ENCODE peak calls at places on chromosomes 12 and 14, in four cellular contexts. One of them, this sample, is unnamed.

GRCh38 chr12:38998887-38999482 is 93.6 kb upstream of the CPNE8 start:
- DNase-seq in SK-N-SH: peak
- DNase-seq in H1: no peak
- DNase-seq in GM12878: no peak
- DNase-seq in this sample: no peak

GRCh38 chr12:51941011-51941561 is 10.4 kb upstream of the ACVR1B start:
- DNase-seq in GM12878: no peak
- DNase-seq in H1: no peak
- DNase-seq in SK-N-SH: peak
- DNase-seq in this sample: no peak

GRCh38 chr12:4168041-4168440 is 105.5 kb upstream of the CCND2 start:
- DNase-seq in SK-N-SH: no peak
- DNase-seq in GM12878: no peak
- DNase-seq in H1: no peak
- DNase-seq in this sample: no peak

GRCh38 chr14:55582741-55583140 is 2.7 kb downstream of the KTN1 start:
- DNase-seq in H1: no peak
- DNase-seq in SK-N-SH: no peak
- DNase-seq in GM12878: no peak
- DNase-seq in this sample: no peak

GRCh38 chr12:20508362-20508761 is 140.0 kb downstream of the PDE3A start:
- DNase-seq in H1: no peak
- DNase-seq in SK-N-SH: no peak
- DNase-seq in GM12878: no peak
- DNase-seq in this sample: no peak

GRCh38 chr12:27861428-27862167 is 81.6 kb upstream of the MANSC4 start:
- DNase-seq in GM12878: peak
- DNase-seq in H1: no peak
- DNase-seq in SK-N-SH: no peak
- DNase-seq in this sample: no peak

GRCh38 chr14:97459180-97459579 is 662.0 kb downstream of the VRK1 start:
- DNase-seq in SK-N-SH: no peak
- DNase-seq in H1: no peak
- DNase-seq in GM12878: no peak
- DNase-seq in this sample: no peak

GRCh38 chr12:53230971-53231858 is 794 bp downstream of the RARG start:
- DNase-seq in SK-N-SH: no peak
- DNase-seq in H1: no peak
- DNase-seq in GM12878: no peak
- DNase-seq in this sample: no peak

GRCh38 chr14:35231207-35231755 is 60.9 kb upstream of the PSMA6 start:
- DNase-seq in SK-N-SH: no peak
- DNase-seq in H1: no peak
- DNase-seq in GM12878: no peak
- DNase-seq in this sample: no peak

GRCh38 chr12:120117961-120118709 is 1.6 kb upstream of the RAB35 start:
- DNase-seq in H1: no peak
- DNase-seq in SK-N-SH: no peak
- DNase-seq in GM12878: no peak
- DNase-seq in this sample: peak

GRCh38 chr14:73227812-73228781 is 9.2 kb upstream of the PAPLN start:
- DNase-seq in H1: no peak
- DNase-seq in GM12878: no peak
- DNase-seq in SK-N-SH: peak
- DNase-seq in this sample: peak

GRCh38 chr14:61168126-61168525 is 113.0 kb downstream of the TMEM30B start:
- DNase-seq in H1: no peak
- DNase-seq in SK-N-SH: no peak
- DNase-seq in GM12878: no peak
- DNase-seq in this sample: no peak

GRCh38 chr12:127779301-127780045 is 487.5 kb upstream of the TMEM132C start:
- DNase-seq in H1: no peak
- DNase-seq in GM12878: no peak
- DNase-seq in SK-N-SH: no peak
- DNase-seq in this sample: no peak

GRCh38 chr12:57046947-57047890 is 2.7 kb downstream of the MYO1A start:
- DNase-seq in GM12878: no peak
- DNase-seq in SK-N-SH: no peak
- DNase-seq in H1: no peak
- DNase-seq in this sample: no peak

GRCh38 chr14:58599145-58599544 is 38.6 kb upstream of the DACT1 start:
- DNase-seq in GM12878: no peak
- DNase-seq in H1: no peak
- DNase-seq in SK-N-SH: no peak
- DNase-seq in this sample: no peak

GRCh38 chr14:50047274-50047676 is 69.1 kb downstream of the VCPKMT start:
- DNase-seq in SK-N-SH: no peak
- DNase-seq in GM12878: peak
- DNase-seq in H1: no peak
- DNase-seq in this sample: peak

GRCh38 chr14:22887260-22887989 is 4.4 kb downstream of the REM2 start:
- DNase-seq in H1: no peak
- DNase-seq in GM12878: peak
- DNase-seq in SK-N-SH: peak
- DNase-seq in this sample: no peak

GRCh38 chr14:45426685-45427282 is 173.8 kb upstream of the MIS18BP1 start:
- DNase-seq in SK-N-SH: peak
- DNase-seq in GM12878: peak
- DNase-seq in H1: peak
- DNase-seq in this sample: peak

GRCh38 chr14:31320216-31320615 is 100.1 kb downstream of the HEATR5A start:
- DNase-seq in GM12878: no peak
- DNase-seq in SK-N-SH: no peak
- DNase-seq in H1: no peak
- DNase-seq in this sample: no peak

GRCh38 chr12:19428261-19428660 is 11.0 kb upstream of the AEBP2 start:
- DNase-seq in SK-N-SH: no peak
- DNase-seq in GM12878: no peak
- DNase-seq in H1: no peak
- DNase-seq in this sample: no peak

GRCh38 chr12:57518920-57519757 is 1.2 kb downstream of the DDIT3 start:
- DNase-seq in H1: no peak
- DNase-seq in GM12878: no peak
- DNase-seq in SK-N-SH: no peak
- DNase-seq in this sample: peak

GRCh38 chr14:68786491-68787234 is 6.2 kb downstream of the ZFP36L1 start:
- DNase-seq in GM12878: no peak
- DNase-seq in SK-N-SH: no peak
- DNase-seq in H1: no peak
- DNase-seq in this sample: no peak

GRCh38 chr12:23084236-23084995 is 459.4 kb downstream of the ETNK1 start:
- DNase-seq in H1: no peak
- DNase-seq in GM12878: no peak
- DNase-seq in SK-N-SH: peak
- DNase-seq in this sample: peak

GRCh38 chr14:33685026-33685425 is 265.8 kb downstream of the EGLN3 start:
- DNase-seq in SK-N-SH: no peak
- DNase-seq in H1: no peak
- DNase-seq in GM12878: no peak
- DNase-seq in this sample: no peak

GRCh38 chr12:113855998-113856397 is 110.1 kb downstream of the RBM19 start:
- DNase-seq in H1: no peak
- DNase-seq in SK-N-SH: no peak
- DNase-seq in GM12878: no peak
- DNase-seq in this sample: no peak

GRCh38 chr14:76784881-76785280 is 23.6 kb downstream of the VASH1 start:
- DNase-seq in SK-N-SH: peak
- DNase-seq in GM12878: no peak
- DNase-seq in H1: peak
- DNase-seq in this sample: peak

GRCh38 chr12:32502693-32503510 is 103.5 kb downstream of the FGD4 start:
- DNase-seq in H1: no peak
- DNase-seq in GM12878: no peak
- DNase-seq in SK-N-SH: no peak
- DNase-seq in this sample: no peak

GRCh38 chr12:21987786-21988185 is 46.6 kb upstream of the ABCC9 start:
- DNase-seq in H1: no peak
- DNase-seq in SK-N-SH: no peak
- DNase-seq in GM12878: no peak
- DNase-seq in this sample: no peak

GRCh38 chr12:64323476-64324225 is 66.9 kb downstream of the C12orf56 start:
- DNase-seq in H1: no peak
- DNase-seq in SK-N-SH: no peak
- DNase-seq in GM12878: no peak
- DNase-seq in this sample: no peak

GRCh38 chr12:79512068-79512467 is 178.7 kb downstream of the PAWR start:
- DNase-seq in H1: peak
- DNase-seq in GM12878: no peak
- DNase-seq in SK-N-SH: no peak
- DNase-seq in this sample: no peak

GRCh38 chr14:98259881-98260280 is 1012.1 kb downstream of the BCL11B start:
- DNase-seq in H1: no peak
- DNase-seq in SK-N-SH: no peak
- DNase-seq in GM12878: no peak
- DNase-seq in this sample: no peak

GRCh38 chr12:46187023-46187422 is 81.8 kb downstream of the SLC38A1 start:
- DNase-seq in H1: no peak
- DNase-seq in SK-N-SH: no peak
- DNase-seq in GM12878: no peak
- DNase-seq in this sample: no peak

GRCh38 chr12:12985817-12986408 is 14.2 kb downstream of the HEBP1 start:
- DNase-seq in SK-N-SH: peak
- DNase-seq in H1: no peak
- DNase-seq in GM12878: no peak
- DNase-seq in this sample: peak

GRCh38 chr12:111180830-111181726 is 187.8 kb downstream of the PHETA1 start:
- DNase-seq in GM12878: no peak
- DNase-seq in H1: no peak
- DNase-seq in SK-N-SH: peak
- DNase-seq in this sample: no peak

GRCh38 chr12:117975006-117975405 is 6.2 kb upstream of the KSR2 start:
- DNase-seq in GM12878: no peak
- DNase-seq in SK-N-SH: no peak
- DNase-seq in H1: no peak
- DNase-seq in this sample: no peak

GRCh38 chr12:110581951-110582285 is 1.2 kb downstream of the PPTC7 start:
- DNase-seq in H1: no peak
- DNase-seq in SK-N-SH: peak
- DNase-seq in GM12878: no peak
- DNase-seq in this sample: no peak

GRCh38 chr12:64187370-64187769 is 34.7 kb downstream of the KICS2 start:
- DNase-seq in H1: no peak
- DNase-seq in GM12878: no peak
- DNase-seq in SK-N-SH: no peak
- DNase-seq in this sample: no peak

GRCh38 chr14:67584931-67585330 is 15.1 kb downstream of the PIGH start:
- DNase-seq in H1: no peak
- DNase-seq in SK-N-SH: no peak
- DNase-seq in GM12878: no peak
- DNase-seq in this sample: no peak

GRCh38 chr14:32426028-32426427 is 96.9 kb downstream of the AKAP6 start:
- DNase-seq in H1: no peak
- DNase-seq in GM12878: no peak
- DNase-seq in SK-N-SH: no peak
- DNase-seq in this sample: no peak
- TF ChIP-seq TCF12 in H1: no peak
- TF ChIP-seq TCF12 in GM12878: no peak
- TF ChIP-seq TCF12 in SK-N-SH: no peak
- TF ChIP-seq TCF12 in this sample: no peak

GRCh38 chr12:15754233-15754632 is 35.0 kb downstream of the EPS8 start:
- DNase-seq in SK-N-SH: no peak
- DNase-seq in H1: no peak
- DNase-seq in GM12878: no peak
- DNase-seq in this sample: no peak

GRCh38 chr12:15763336-15763735 is 25.9 kb downstream of the EPS8 start:
- DNase-seq in H1: no peak
- DNase-seq in GM12878: no peak
- DNase-seq in SK-N-SH: no peak
- DNase-seq in this sample: no peak

GRCh38 chr12:15756822-15757221 is 32.4 kb downstream of the EPS8 start:
- DNase-seq in H1: no peak
- DNase-seq in SK-N-SH: no peak
- DNase-seq in GM12878: no peak
- DNase-seq in this sample: no peak

GRCh38 chr12:15752780-15753179 is 36.4 kb downstream of the EPS8 start:
- DNase-seq in H1: no peak
- DNase-seq in GM12878: no peak
- DNase-seq in SK-N-SH: no peak
- DNase-seq in this sample: no peak

DNA sequence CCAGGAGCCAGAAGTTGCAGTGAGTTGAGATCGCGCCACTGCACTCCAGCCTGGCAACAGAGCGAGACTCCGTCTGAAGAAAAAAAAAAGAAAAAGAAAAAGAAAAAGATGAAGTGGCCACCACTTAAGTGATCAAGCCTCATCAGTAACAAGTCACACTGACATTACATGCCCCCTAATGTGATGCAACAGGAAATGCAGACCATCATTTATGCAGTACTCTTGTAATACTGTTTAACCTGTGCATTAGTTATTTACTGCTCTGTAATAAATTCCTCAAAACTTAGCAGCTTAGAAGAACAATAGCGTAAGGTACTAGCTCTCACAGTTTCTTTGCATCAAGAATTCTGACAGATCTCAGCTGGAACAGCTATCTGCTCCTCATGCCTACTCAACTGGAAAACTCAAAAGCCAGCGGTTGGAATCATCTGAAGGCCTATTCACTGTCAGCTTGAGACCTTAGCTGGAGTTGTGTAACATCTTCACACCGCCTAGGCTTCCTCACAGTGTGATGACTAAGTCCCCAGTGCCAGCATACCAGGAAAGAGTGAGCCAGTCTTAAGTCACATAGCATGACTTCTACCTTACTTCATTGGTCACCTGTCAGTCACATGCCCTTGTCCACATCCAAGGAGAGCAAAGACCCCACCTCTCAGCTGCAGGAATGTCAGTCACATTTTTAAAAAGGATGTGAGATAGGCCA is 31.5 kb downstream of the EPS8 start:
- DNase-seq in GM12878: no peak
- DNase-seq in SK-N-SH: no peak
- DNase-seq in H1: no peak
- DNase-seq in this sample: peak
- TF ChIP-seq TCF12 in GM12878: no peak
- TF ChIP-seq TCF12 in SK-N-SH: peak
- TF ChIP-seq TCF12 in H1: no peak
- TF ChIP-seq TCF12 in this sample: no peak

GRCh38 chr12:87511371-87511770 is 517.8 kb downstream of the C12orf50 start:
- DNase-seq in GM12878: no peak
- DNase-seq in SK-N-SH: no peak
- DNase-seq in H1: no peak
- DNase-seq in this sample: no peak

GRCh38 chr12:87509233-87509820 is 519.9 kb downstream of the C12orf50 start:
- DNase-seq in H1: no peak
- DNase-seq in GM12878: no peak
- DNase-seq in SK-N-SH: peak
- DNase-seq in this sample: no peak
- TF ChIP-seq TCF12 in H1: no peak
- TF ChIP-seq TCF12 in GM12878: no peak
- TF ChIP-seq TCF12 in SK-N-SH: peak
- TF ChIP-seq TCF12 in this sample: no peak

DNA sequence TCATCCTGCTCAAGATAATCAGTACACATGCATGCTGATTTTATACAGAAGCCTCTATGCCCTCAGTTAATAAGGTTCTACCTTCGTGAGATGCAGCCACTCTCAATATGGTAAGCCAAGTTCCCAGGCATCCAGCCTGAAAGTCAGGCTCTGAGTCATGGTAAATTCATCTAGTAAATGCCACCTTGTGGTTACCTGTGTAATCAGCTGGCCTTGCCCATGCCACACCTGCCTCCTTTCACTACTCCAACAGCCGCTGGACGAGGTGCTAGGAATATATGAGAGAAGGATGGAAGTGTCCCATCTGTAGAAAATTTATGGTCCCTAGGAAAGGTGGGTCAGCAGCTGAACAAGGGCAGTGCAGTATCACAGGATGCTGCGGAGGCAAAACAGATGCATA is 207.3 kb downstream of the SSPN start:
- DNase-seq in GM12878: no peak
- DNase-seq in SK-N-SH: no peak
- DNase-seq in H1: peak
- DNase-seq in this sample: peak
- TF ChIP-seq TCF12 in GM12878: no peak
- TF ChIP-seq TCF12 in SK-N-SH: no peak
- TF ChIP-seq TCF12 in H1: no peak
- TF ChIP-seq TCF12 in this sample: no peak